ENCODE peak calls at places on chromosomes 1 and 21, in eight cellular contexts. B is AG04450; E is mammary epithelial cell; O is psoas muscle; X is BE2C; H is vagina; Y is choroid plexus epithelial cell; V is CD8-positive, alpha-beta T cell. M is an unnamed sample.

GRCh38 chr1:76494807-76495206 is 372.5 kb upstream of the ST6GALNAC5 start:
- DNase-seq in B (no peak), E (peak), O (no peak), X (no peak), H (no peak), Y (peak), V (no peak), M (no peak)

GRCh38 chr1:214958491-214958890 is 124.0 kb upstream of the KCNK2 start:
- DNase-seq in B (no peak), E (no peak), O (no peak), X (no peak), H (no peak), Y (peak), V (no peak), M (no peak)

GRCh38 chr21:33939224-33939623 is 23.6 kb upstream of the ATP5PO start:
- DNase-seq in B (no peak), E (no peak), O (no peak), X (no peak), H (no peak), Y (peak), V (no peak), M (no peak)

GRCh38 chr1:63772876-63773275 is 941 bp upstream of the ROR1 start:
- DNase-seq in B (no peak), E (no peak), O (no peak), X (no peak), H (no peak), Y (no peak), V (no peak), M (no peak)

GRCh38 chr1:92087542-92087941 is 7.4 kb downstream of the BTBD8 start:
- DNase-seq in B (no peak), E (no peak), O (no peak), X (no peak), H (no peak), Y (peak), V (no peak), M (no peak)

GRCh38 chr1:26094677-26095383 is 16.8 kb upstream of the PDIK1L start:
- DNase-seq in B (no peak), E (no peak), O (peak), X (peak), H (no peak), Y (peak), V (no peak), M (no peak)

GRCh38 chr1:94961994-94962744 is 35.3 kb upstream of the CNN3 start:
- DNase-seq in B (no peak), E (no peak), O (no peak), X (no peak), H (no peak), Y (no peak), V (no peak), M (no peak)

GRCh38 chr1:214386747-214387146 is 105.8 kb downstream of the SMYD2 start:
- DNase-seq in B (no peak), E (peak), O (peak), X (peak), H (no peak), Y (peak), V (no peak), M (no peak)

GRCh38 chr1:36115200-36115669 is 9.8 kb downstream of the COL8A2 start:
- DNase-seq in B (no peak), E (peak), O (peak), X (no peak), H (no peak), Y (peak), V (no peak), M (no peak)

GRCh38 chr1:35845766-35846165 is 37.2 kb upstream of the AGO1 start:
- DNase-seq in B (no peak), E (no peak), O (no peak), X (peak), H (no peak), Y (peak), V (no peak), M (no peak)

GRCh38 chr1:46820076-46820475 is 21.2 kb downstream of the CYP4B1 start:
- DNase-seq in B (no peak), E (no peak), O (no peak), X (no peak), H (no peak), Y (no peak), V (no peak), M (no peak)

GRCh38 chr1:41508290-41508689 is 23.8 kb upstream of the EDN2 start:
- DNase-seq in B (no peak), E (no peak), O (no peak), X (no peak), H (no peak), Y (no peak), V (no peak), M (no peak)

GRCh38 chr21:27101533-27101932 is 134.6 kb upstream of the ADAMTS5 start:
- DNase-seq in B (no peak), E (no peak), O (no peak), X (no peak), H (no peak), Y (peak), V (no peak), M (no peak)

GRCh38 chr1:32352831-32353383 is 9.4 kb downstream of the FAM229A start:
- DNase-seq in B (no peak), E (no peak), O (no peak), X (no peak), H (no peak), Y (peak), V (no peak), M (no peak)

GRCh38 chr1:24374891-24375786 is 38.4 kb downstream of the STPG1 start:
- DNase-seq in B (no peak), E (no peak), O (no peak), X (no peak), H (no peak), Y (no peak), V (no peak), M (no peak)

GRCh38 chr1:57024855-57025254 is 59.0 kb upstream of the C8B start:
- DNase-seq in B (no peak), E (no peak), O (no peak), X (no peak), H (no peak), Y (no peak), V (no peak), M (no peak)

GRCh38 chr1:1785666-1786065 is 7.4 kb upstream of the NADK start:
- DNase-seq in B (no peak), E (no peak), O (no peak), X (no peak), H (no peak), Y (no peak), V (no peak), M (no peak)

GRCh38 chr1:167564592-167564991 is 11.0 kb upstream of the CREG1 start:
- DNase-seq in B (no peak), E (peak), O (no peak), X (no peak), H (no peak), Y (no peak), V (no peak), M (no peak)

GRCh38 chr1:38063616-38064015 is 17.0 kb upstream of the POU3F1 start:
- DNase-seq in B (no peak), E (no peak), O (no peak), X (no peak), H (no peak), Y (no peak), V (no peak), M (no peak)

GRCh38 chr1:211654838-211655787 is 20.3 kb downstream of the NEK2 start:
- DNase-seq in B (peak), E (peak), O (peak), X (peak), H (no peak), Y (peak), V (peak), M (peak)

GRCh38 chr1:30934613-30935012 is 26.1 kb upstream of the SDC3 start:
- DNase-seq in B (no peak), E (peak), O (no peak), X (no peak), H (no peak), Y (no peak), V (no peak), M (no peak)

GRCh38 chr21:34877485-34878128 is 171.5 kb downstream of the RUNX1 start:
- DNase-seq in B (no peak), E (no peak), O (no peak), X (no peak), H (peak), Y (no peak), V (no peak), M (no peak)

GRCh38 chr21:44027607-44028286 is 15.6 kb downstream of the TRAPPC10 start:
- DNase-seq in B (no peak), E (no peak), O (no peak), X (no peak), H (no peak), Y (no peak), V (no peak), M (no peak)

GRCh38 chr1:192088496-192088895 is 69.8 kb upstream of the RGS18 start:
- DNase-seq in B (no peak), E (no peak), O (no peak), X (no peak), H (no peak), Y (peak), V (no peak), M (no peak)

DNA sequence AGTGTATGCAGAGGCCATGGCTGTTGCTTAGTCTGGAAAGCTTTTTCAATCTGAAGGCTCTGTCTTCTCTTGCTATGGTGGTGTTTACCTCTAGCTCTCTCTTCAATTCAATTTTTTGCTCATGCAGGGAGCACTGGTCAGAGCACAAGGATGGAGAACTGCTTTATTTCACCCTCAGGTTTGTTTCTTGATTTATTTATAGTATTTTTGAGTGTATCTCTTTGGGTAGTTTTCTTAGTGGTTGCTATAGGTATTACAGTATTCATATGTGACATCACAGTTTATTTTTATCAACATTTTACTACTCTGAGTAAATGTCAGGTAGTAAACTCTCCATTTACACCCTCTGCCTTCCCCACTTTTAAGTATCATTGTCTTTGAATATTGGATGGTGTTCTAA is 147.9 kb downstream of the RASAL2 start:
- DNase-seq in B (no peak), E (no peak), O (no peak), X (no peak), H (no peak), Y (no peak), V (no peak), M (no peak)
- TF ChIP-seq CTCF in B (peak), E (peak), O (peak), X (no peak), H (no peak), Y (peak), V (no peak), M (no peak)

GRCh38 chr1:152917794-152918193 is 9.4 kb downstream of the IVL start:
- DNase-seq in B (no peak), E (peak), O (no peak), X (no peak), H (no peak), Y (no peak), V (no peak), M (no peak)
- TF ChIP-seq CTCF in B (peak), E (peak), O (no peak), X (peak), H (no peak), Y (no peak), V (no peak), M (peak)

DNA sequence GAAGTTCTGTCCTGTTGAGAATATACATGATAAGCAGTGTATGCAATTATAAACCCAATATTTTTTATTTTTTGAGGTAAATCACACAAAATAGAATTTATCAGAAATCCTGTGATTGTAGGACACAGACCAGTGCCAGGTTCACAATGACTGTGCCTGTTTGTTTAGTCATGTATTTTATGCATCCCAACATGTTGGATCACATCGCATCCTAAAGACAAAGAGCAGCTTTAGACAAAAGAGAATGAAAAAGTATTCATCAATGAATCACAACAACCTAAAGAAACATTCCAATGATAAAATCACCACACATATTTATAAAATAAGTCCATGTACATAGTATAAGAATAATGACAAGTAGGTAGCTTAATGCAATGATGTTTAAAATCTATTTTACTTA is 53.2 kb upstream of the LRRC8D start:
- DNase-seq in B (no peak), E (peak), O (no peak), X (no peak), H (no peak), Y (no peak), V (no peak), M (no peak)
- TF ChIP-seq CTCF in B (no peak), E (no peak), O (no peak), X (no peak), H (no peak), Y (no peak), V (no peak), M (no peak)

GRCh38 chr1:84442256-84442655 is 36.8 kb upstream of the RPF1 start:
- DNase-seq in B (peak), E (peak), O (no peak), X (no peak), H (no peak), Y (peak), V (no peak), M (no peak)
- TF ChIP-seq CTCF in B (peak), E (peak), O (peak), X (peak), H (peak), Y (peak), V (peak), M (no peak)

GRCh38 chr1:156478250-156478627 is 22.3 kb downstream of the MEF2D start:
- DNase-seq in B (no peak), E (no peak), O (no peak), X (no peak), H (no peak), Y (no peak), V (no peak), M (no peak)

GRCh38 chr1:156481527-156481926 is 19.0 kb downstream of the MEF2D start:
- DNase-seq in B (no peak), E (no peak), O (no peak), X (no peak), H (no peak), Y (no peak), V (no peak), M (no peak)

GRCh38 chr1:156479093-156480014 is 21.2 kb downstream of the MEF2D start:
- DNase-seq in B (no peak), E (no peak), O (no peak), X (no peak), H (no peak), Y (no peak), V (no peak), M (no peak)

GRCh38 chr1:156480411-156481192 is 20.0 kb downstream of the MEF2D start:
- DNase-seq in B (no peak), E (no peak), O (peak), X (peak), H (no peak), Y (peak), V (peak), M (no peak)

DNA sequence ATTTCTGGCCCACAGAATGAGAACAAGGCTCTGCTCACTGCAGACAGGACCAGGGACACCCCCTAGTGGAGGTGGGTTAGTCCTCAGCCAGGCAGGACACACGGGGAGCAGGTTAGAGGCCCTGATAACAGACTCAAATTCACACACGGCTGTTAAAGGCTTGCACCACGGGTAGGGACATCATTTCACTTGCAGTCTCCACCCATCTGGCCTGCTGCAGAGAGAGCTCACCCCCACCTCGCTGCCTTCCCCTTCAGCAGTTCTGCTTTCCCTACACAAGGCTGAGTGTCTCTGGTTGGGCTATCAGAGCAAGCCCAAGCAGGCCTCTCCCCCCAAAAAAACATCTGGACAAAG is 20.6 kb downstream of the MEF2D start:
- DNase-seq in B (no peak), E (no peak), O (no peak), X (no peak), H (no peak), Y (no peak), V (no peak), M (no peak)
- TF ChIP-seq CTCF in B (no peak), E (peak), O (no peak), X (peak), H (no peak), Y (peak), V (no peak), M (no peak)

DNA sequence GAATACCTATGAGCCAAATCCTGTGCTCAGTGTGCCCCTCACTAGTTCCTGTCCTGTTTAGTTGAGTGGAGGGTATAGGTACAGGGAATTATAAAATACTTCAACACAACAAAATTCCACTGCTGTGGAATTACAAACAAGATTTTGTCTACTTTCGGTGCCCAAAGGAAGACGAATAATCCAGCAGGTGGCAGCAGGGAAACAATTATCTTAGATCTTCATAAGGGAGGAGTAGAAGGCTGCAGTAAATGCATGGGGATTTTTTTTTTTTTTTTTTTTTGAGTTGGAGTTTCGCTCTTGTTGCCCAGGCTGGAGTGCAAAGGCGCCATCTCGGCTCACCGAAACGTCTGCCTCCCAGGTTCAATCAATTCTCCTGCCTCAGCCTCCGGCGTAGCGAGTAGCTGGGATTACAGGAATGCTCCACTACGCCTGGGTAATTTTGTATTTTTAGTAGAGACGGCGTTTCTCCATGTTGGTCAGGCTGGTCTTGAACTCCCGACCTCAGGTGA is 2.0 kb upstream of the PIP5K1A start:
- DNase-seq in B (peak), E (peak), O (no peak), X (peak), H (no peak), Y (peak), V (no peak), M (no peak)
- TF ChIP-seq CTCF in B (peak), E (peak), O (peak), X (peak), H (no peak), Y (peak), V (peak), M (peak)

DNA sequence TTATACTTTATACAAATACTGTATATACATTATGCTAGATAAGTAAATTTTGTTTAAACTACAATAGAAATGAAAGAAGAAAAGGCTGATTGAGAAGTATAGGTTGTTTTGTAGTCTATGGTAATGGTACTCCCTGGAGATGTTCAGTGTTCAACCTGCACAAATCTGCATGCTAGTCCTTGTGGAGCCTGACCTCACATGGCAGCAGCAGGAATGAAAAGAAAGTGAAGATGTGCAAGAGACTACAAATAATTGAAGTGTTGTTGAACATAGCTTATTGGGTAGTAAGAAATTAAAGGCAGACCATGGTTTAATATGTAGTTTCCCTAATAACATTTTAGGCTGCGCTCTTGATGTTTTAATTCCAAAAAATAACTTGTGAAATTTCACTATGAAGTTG is 201.2 kb downstream of the TGFB2 start:
- DNase-seq in B (no peak), E (no peak), O (no peak), X (no peak), H (no peak), Y (peak), V (no peak), M (no peak)
- TF ChIP-seq CTCF in B (peak), E (peak), O (peak), X (no peak), H (no peak), Y (peak), V (no peak), M (no peak)

GRCh38 chr1:155966135-155966534 is 12.2 kb downstream of the ARHGEF2 start:
- DNase-seq in B (no peak), E (no peak), O (no peak), X (no peak), H (no peak), Y (no peak), V (no peak), M (no peak)
- TF ChIP-seq CTCF in B (peak), E (peak), O (peak), X (no peak), H (no peak), Y (peak), V (no peak), M (peak)

M was measured in progenitor cell of endocrine pancreas.